ENCODE peak calls at places on chromosomes 2 and 18, in five cellular contexts. H is kidney, Z is colonic mucosa, M is HCT116, A is K562. O is an unnamed sample.

GRCh38 chr18:39340418-39340817 is 1774.8 kb upstream of the CELF4 start:
- DNase-seq in H (no peak), Z (no peak), M (no peak), A (no peak), O (no peak)

GRCh38 chr2:193695367-193695766 is 1500.6 kb upstream of the TMEFF2 start:
- DNase-seq in H (no peak), Z (no peak), M (peak; percentile 22), A (no peak), O (no peak)

GRCh38 chr2:173401716-173402326 is 47.1 kb downstream of the CDCA7 start:
- DNase-seq in H (no peak), Z (no peak), M (no peak), A (no peak), O (peak; percentile 61)

GRCh38 chr2:109356251-109357035 is 227.4 kb downstream of the SH3RF3 start:
- DNase-seq in H (no peak), Z (no peak), M (no peak), A (no peak), O (no peak)

GRCh38 chr2:225429718-225430117 is 30.2 kb downstream of the NYAP2 start:
- DNase-seq in H (no peak), Z (no peak), M (no peak), A (no peak), O (no peak)

GRCh38 chr2:200185575-200186103 is 120.9 kb upstream of the SPATS2L start:
- DNase-seq in H (no peak), Z (no peak), M (no peak), A (no peak), O (no peak)

GRCh38 chr2:66443977-66444855 is 9.3 kb downstream of the MEIS1 start:
- DNase-seq in H (peak; percentile 63), Z (no peak), M (no peak), A (no peak), O (no peak)

GRCh38 chr2:30710016-30710415 is 97.2 kb downstream of the CAPN13 start:
- DNase-seq in H (no peak), Z (no peak), M (no peak), A (no peak), O (no peak)

GRCh38 chr2:159164457-159164894 is 122.0 kb downstream of the WDSUB1 start:
- DNase-seq in H (no peak), Z (no peak), M (no peak), A (no peak), O (peak; percentile 11)

GRCh38 chr2:30647752-30648442 is 159.3 kb downstream of the CAPN13 start:
- DNase-seq in H (no peak), Z (no peak), M (no peak), A (no peak), O (no peak)

GRCh38 chr2:229273384-229274338 is 2.6 kb upstream of the PID1 start:
- DNase-seq in H (no peak), Z (peak; percentile 92), M (peak; percentile 81), A (peak; percentile 16), O (peak; percentile 91)

GRCh38 chr2:6966541-6966940 is 49.3 kb downstream of the RNF144A start:
- DNase-seq in H (no peak), Z (no peak), M (no peak), A (no peak), O (no peak)

GRCh38 chr2:29042581-29043075 is 31.7 kb downstream of the PCARE start:
- DNase-seq in H (no peak), Z (no peak), M (no peak), A (no peak), O (no peak)

GRCh38 chr2:150175034-150175433 is 312.4 kb downstream of the RND3 start:
- DNase-seq in H (no peak), Z (no peak), M (no peak), A (no peak), O (no peak)

GRCh38 chr2:148901142-148901541 is 26.1 kb downstream of the KIF5C start:
- DNase-seq in H (no peak), Z (no peak), M (no peak), A (no peak), O (no peak)

GRCh38 chr2:174977364-174977763 is 27.8 kb downstream of the CHN1 start:
- DNase-seq in H (no peak), Z (no peak), M (no peak), A (no peak), O (no peak)

GRCh38 chr2:241018051-241018891 is 19.9 kb downstream of the SNED1 start:
- DNase-seq in H (peak; percentile 54), Z (no peak), M (no peak), A (no peak), O (no peak)

GRCh38 chr18:66495844-66496243 is 108.0 kb downstream of the CDH19 start:
- DNase-seq in H (no peak), Z (peak; percentile 49), M (no peak), A (peak; percentile 2), O (peak; percentile 94)

GRCh38 chr2:6352906-6353515 is 512.7 kb downstream of the CMPK2 start:
- DNase-seq in H (no peak), Z (peak; percentile 72), M (no peak), A (no peak), O (peak; percentile 94)

GRCh38 chr2:74887445-74887951 is 53.6 kb downstream of the HK2 start:
- DNase-seq in H (no peak), Z (no peak), M (no peak), A (no peak), O (peak; percentile 39)

GRCh38 chr2:223837290-223838061 is at the start of gene AP1S3:
- DNase-seq in H (peak; percentile 95), Z (peak; percentile 91), M (peak; percentile 65), A (peak; percentile 53), O (peak; percentile 95)

GRCh38 chr2:231541605-231542509 is 11.6 kb upstream of the NMUR1 start:
- DNase-seq in H (no peak), Z (no peak), M (no peak), A (no peak), O (peak; percentile 90)

GRCh38 chr18:9946831-9947230 is 33.0 kb downstream of the VAPA start:
- DNase-seq in H (no peak), Z (no peak), M (no peak), A (no peak), O (no peak)

GRCh38 chr18:75775121-75775520 is 347.6 kb upstream of the SMIM21 start:
- DNase-seq in H (no peak), Z (no peak), M (no peak), A (no peak), O (no peak)

GRCh38 chr2:215830313-215830712 is 183.0 kb downstream of the MREG start:
- DNase-seq in H (no peak), Z (peak; percentile 56), M (peak; percentile 12), A (peak; percentile 71), O (no peak)

GRCh38 chr2:117786520-117786919 is 28.0 kb upstream of the DDX18 start:
- DNase-seq in H (no peak), Z (no peak), M (no peak), A (no peak), O (no peak)

GRCh38 chr2:117359266-117359970 is 455.1 kb upstream of the DDX18 start:
- DNase-seq in H (no peak), Z (no peak), M (no peak), A (no peak), O (peak; percentile 52)

GRCh38 chr2:227655454-227655853 is 11.2 kb upstream of the SCYGR5 start:
- DNase-seq in H (no peak), Z (no peak), M (peak; percentile 19), A (peak; percentile 5), O (no peak)

GRCh38 chr2:227657204-227657845 is 9.3 kb upstream of the SCYGR5 start:
- DNase-seq in H (no peak), Z (no peak), M (no peak), A (no peak), O (no peak)

GRCh38 chr2:227665189-227665940 is 1.2 kb upstream of the SCYGR5 start:
- DNase-seq in H (no peak), Z (no peak), M (no peak), A (no peak), O (no peak)

GRCh38 chr2:227661827-227662226 is 4.8 kb upstream of the SCYGR5 start:
- DNase-seq in H (no peak), Z (no peak), M (no peak), A (no peak), O (no peak)

GRCh38 chr2:227661019-227661726 is 5.4 kb upstream of the SCYGR5 start:
- DNase-seq in H (no peak), Z (no peak), M (no peak), A (no peak), O (peak; percentile 73)
- H3K27ac ChIP-seq in H (no peak overlapping the region), Z (no peak overlapping the region), M (no peak overlapping the region), A (no peak overlapping the region), O (no peak overlapping the region)

DNA sequence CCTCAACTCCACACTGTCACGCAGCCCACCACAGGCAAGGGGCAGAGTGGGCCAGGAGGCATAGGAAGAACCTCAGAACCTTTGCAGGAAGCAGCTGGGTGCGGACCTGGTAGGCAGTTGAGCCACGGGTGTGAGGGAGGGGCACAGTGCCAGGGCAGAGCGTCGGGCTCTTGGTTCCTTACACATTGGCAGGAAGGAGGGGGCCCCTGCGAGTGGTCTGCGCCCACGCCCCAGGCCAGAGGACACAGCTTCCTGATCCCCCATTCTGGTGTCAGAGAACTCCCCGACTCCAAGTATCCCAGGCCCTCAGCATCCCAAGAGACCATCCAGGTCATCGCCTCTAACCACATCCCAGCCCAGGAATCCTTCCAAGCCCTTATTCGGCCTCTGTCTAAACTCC is 61.5 kb downstream of the TNS1 start:
- DNase-seq in H (peak; percentile 80), Z (no peak), M (no peak), A (no peak), O (no peak)
- H3K9ac ChIP-seq in H (peak overlapping the region; percentile 90), Z (no peak overlapping the region), M (no peak overlapping the region), A (no peak overlapping the region), O (no peak overlapping the region)

DNA sequence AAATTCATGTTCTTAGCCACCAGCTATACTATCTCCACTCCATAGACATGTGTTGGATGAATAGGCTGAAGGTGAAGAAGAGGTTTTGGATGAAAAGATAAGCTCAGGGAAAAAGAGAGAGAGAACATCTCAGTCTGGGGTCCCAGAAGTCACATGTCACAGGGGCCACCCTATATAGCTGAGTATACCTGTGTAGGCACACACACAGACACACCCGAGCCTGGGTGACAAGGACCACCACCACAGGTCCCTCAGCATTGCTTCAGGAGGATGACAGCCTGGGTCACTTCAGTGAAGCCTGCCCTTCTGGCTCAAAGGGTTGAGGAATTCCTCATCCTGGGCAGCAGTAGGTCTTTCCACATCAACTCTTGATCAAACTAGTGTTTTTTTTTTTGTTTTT is 56.2 kb downstream of the POLR1A start:
- DNase-seq in H (no peak), Z (no peak), M (no peak), A (no peak), O (peak; percentile 24)
- H3K36me3 ChIP-seq in H (peaks cover 24% of the 10 kb centered on the region), Z (peaks cover 5% of the 10 kb centered on the region), M (peaks cover 51% of the 10 kb centered on the region), A (peaks cover 96% of the 10 kb centered on the region), O (peaks cover 90% of the 10 kb centered on the region)

GRCh38 chr2:4338345-4338744 is 635.0 kb downstream of the DCDC2C start:
- DNase-seq in H (no peak), Z (no peak), M (no peak), A (no peak), O (no peak)
- H3K27ac ChIP-seq in H (no peak overlapping the region), Z (no peak overlapping the region), M (no peak overlapping the region), A (no peak overlapping the region), O (no peak overlapping the region)

GRCh38 chr2:20218331-20219320 is 6.3 kb downstream of the SDC1 start:
- DNase-seq in H (peak; percentile 48), Z (no peak), M (no peak), A (no peak), O (no peak)
- H3K9ac ChIP-seq in H (no peak overlapping the region), Z (no peak overlapping the region), M (no peak overlapping the region), A (no peak overlapping the region), O (no peak overlapping the region)

DNA sequence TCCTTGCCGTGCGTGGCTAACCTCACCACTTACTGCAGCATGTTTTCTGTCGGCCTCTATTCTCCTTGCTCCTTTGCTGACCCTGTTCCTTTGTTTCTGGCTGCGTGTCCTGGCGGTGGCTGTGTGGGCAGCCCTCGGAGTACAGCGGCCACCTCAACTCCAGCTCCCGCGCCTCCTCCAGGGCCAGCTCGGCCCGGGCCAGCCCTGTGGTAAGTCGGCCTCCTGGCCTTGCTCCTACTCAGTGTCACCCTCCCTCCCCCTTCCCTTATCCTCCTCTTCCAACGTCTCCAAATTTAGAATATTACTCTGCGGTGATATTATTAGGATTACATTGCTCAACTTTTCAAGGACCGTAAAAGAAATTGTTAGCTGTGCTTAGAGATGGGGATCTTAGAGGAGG is 59.5 kb upstream of the RBM44 start:
- DNase-seq in H (no peak), Z (no peak), M (no peak), A (no peak), O (no peak)
- H3K36me3 ChIP-seq in H (no peaks in the 10 kb centered on the region), Z (no peaks in the 10 kb centered on the region), M (no peaks in the 10 kb centered on the region), A (peaks cover 5% of the 10 kb centered on the region), O (peaks cover 74% of the 10 kb centered on the region)